ENCODE peak calls at places on chromosomes 2 and 18, in seven cellular contexts. I is IMR-90, M is tibial nerve, H is endothelial cell of umbilical vein, P is dorsolateral prefrontal cortex, A is uterus, D is OCI-LY7. V is an unnamed sample.

GRCh38 chr2:12543452-12544220 is 173.1 kb upstream of the TRIB2 start:
- DNase-seq in I (no peak), H (no peak), A (no peak), P (no peak), M (no peak), D (no peak), V (no peak)

GRCh38 chr2:55169915-55170314 is 62.2 kb downstream of the CLHC1 start:
- DNase-seq in M (no peak), H (no peak), A (no peak), D (no peak), I (no peak), P (no peak), V (no peak)

GRCh38 chr18:9091066-9091476 is 11.4 kb upstream of the NDUFV2 start:
- DNase-seq in A (no peak), I (no peak), P (no peak), D (no peak), M (no peak), H (no peak), V (no peak)

GRCh38 chr2:239828192-239828972 is 196.8 kb downstream of the NDUFA10 start:
- DNase-seq in A (peak; percentile 7), D (no peak), M (no peak), P (no peak), I (no peak), H (no peak), V (no peak)

GRCh38 chr2:182664212-182664611 is 51.8 kb upstream of the DNAJC10 start:
- DNase-seq in A (no peak), D (no peak), H (no peak), I (no peak), P (no peak), M (no peak), V (no peak)

GRCh38 chr2:671787-672605 is 5.2 kb downstream of the TMEM18 start:
- DNase-seq in M (no peak), A (no peak), P (no peak), I (no peak), H (no peak), D (no peak), V (no peak)

GRCh38 chr2:62216616-62217015 is 20.7 kb downstream of the B3GNT2 start:
- DNase-seq in D (no peak), I (peak; percentile 92), M (peak; percentile 69), H (peak; percentile 93), P (no peak), A (peak; percentile 57), V (peak; percentile 45)

GRCh38 chr2:152407204-152407721 is 72.3 kb downstream of the FMNL2 start:
- DNase-seq in A (peak; percentile 31), P (peak; percentile 56), D (no peak), I (peak; percentile 54), H (no peak), M (no peak), V (peak; percentile 71)

GRCh38 chr2:71126957-71127356 is 3.1 kb downstream of the MCEE start:
- DNase-seq in M (no peak), H (no peak), A (no peak), D (no peak), I (no peak), P (no peak), V (no peak)

GRCh38 chr2:16713011-16713423 is 47.4 kb upstream of the CYRIA start:
- DNase-seq in M (no peak), H (no peak), A (no peak), D (peak; percentile 53), I (no peak), P (no peak), V (no peak)

GRCh38 chr2:204363513-204363912 is 181.8 kb upstream of the PARD3B start:
- DNase-seq in M (no peak), I (no peak), H (no peak), A (no peak), P (no peak), D (no peak), V (no peak)

GRCh38 chr18:21117385-21118135 is 5.9 kb upstream of the ROCK1 start:
- DNase-seq in A (no peak), M (no peak), I (peak; percentile 92), D (no peak), H (no peak), P (no peak), V (no peak)

GRCh38 chr2:55425449-55425848 is 5.8 kb upstream of the CCDC88A start:
- DNase-seq in P (no peak), M (no peak), A (no peak), I (peak; percentile 94), D (peak; percentile 16), H (peak; percentile 78), V (peak; percentile 62)

GRCh38 chr2:128282976-128283810 is 35.5 kb downstream of the HS6ST1 start:
- DNase-seq in D (no peak), H (no peak), P (no peak), A (no peak), M (no peak), I (no peak), V (no peak)

GRCh38 chr18:11887305-11888262 is 20.5 kb downstream of the MPPE1 start:
- DNase-seq in D (no peak), M (no peak), P (no peak), H (no peak), A (no peak), I (no peak), V (no peak)

GRCh38 chr2:37415128-37415817 is 70.8 kb downstream of the QPCT start:
- DNase-seq in D (no peak), P (no peak), A (no peak), M (no peak), I (peak; percentile 54), H (peak; percentile 36), V (no peak)

GRCh38 chr18:24514439-24514838 is 54.0 kb downstream of the HRH4 start:
- DNase-seq in P (no peak), I (peak; percentile 54), H (peak; percentile 31), M (no peak), A (no peak), D (peak; percentile 60), V (peak; percentile 39)

GRCh38 chr2:200765995-200766660 is 45.6 kb upstream of the BZW1 start:
- DNase-seq in H (no peak), D (no peak), I (peak; percentile 34), A (no peak), M (no peak), P (no peak), V (peak; percentile 83)

GRCh38 chr2:71831208-71831577 is 316.5 kb downstream of the CYP26B1 start:
- DNase-seq in H (peak; percentile 27), I (peak; percentile 80), P (no peak), A (no peak), M (no peak), D (no peak), V (no peak)

GRCh38 chr2:98085649-98086048 is 1.3 kb upstream of the VWA3B start:
- DNase-seq in M (no peak), H (no peak), I (no peak), A (no peak), P (no peak), D (no peak), V (no peak)

GRCh38 chr2:10717630-10718029 is 3.8 kb upstream of the ATP6V1C2 start:
- DNase-seq in A (no peak), P (no peak), H (peak; percentile 87), M (no peak), I (peak; percentile 61), D (no peak), V (peak; percentile 76)
- H3K27ac ChIP-seq in A (no peak overlapping the region), P (no peak overlapping the region), H (peak overlapping the region; percentile 67), M (no peak overlapping the region), I (no peak overlapping the region), D (no peak overlapping the region), V (peak overlapping the region; percentile 66)

GRCh38 chr2:154452906-154453493 is 245.5 kb upstream of the KCNJ3 start:
- DNase-seq in I (no peak), A (no peak), H (peak; percentile 24), P (no peak), D (peak; percentile 21), M (no peak), V (peak; percentile 3)
- TF ChIP-seq CTCF in I (no peak), A (no peak), H (no peak), P (no peak), D (peak; percentile 78), M (no peak), V (no peak)

DNA sequence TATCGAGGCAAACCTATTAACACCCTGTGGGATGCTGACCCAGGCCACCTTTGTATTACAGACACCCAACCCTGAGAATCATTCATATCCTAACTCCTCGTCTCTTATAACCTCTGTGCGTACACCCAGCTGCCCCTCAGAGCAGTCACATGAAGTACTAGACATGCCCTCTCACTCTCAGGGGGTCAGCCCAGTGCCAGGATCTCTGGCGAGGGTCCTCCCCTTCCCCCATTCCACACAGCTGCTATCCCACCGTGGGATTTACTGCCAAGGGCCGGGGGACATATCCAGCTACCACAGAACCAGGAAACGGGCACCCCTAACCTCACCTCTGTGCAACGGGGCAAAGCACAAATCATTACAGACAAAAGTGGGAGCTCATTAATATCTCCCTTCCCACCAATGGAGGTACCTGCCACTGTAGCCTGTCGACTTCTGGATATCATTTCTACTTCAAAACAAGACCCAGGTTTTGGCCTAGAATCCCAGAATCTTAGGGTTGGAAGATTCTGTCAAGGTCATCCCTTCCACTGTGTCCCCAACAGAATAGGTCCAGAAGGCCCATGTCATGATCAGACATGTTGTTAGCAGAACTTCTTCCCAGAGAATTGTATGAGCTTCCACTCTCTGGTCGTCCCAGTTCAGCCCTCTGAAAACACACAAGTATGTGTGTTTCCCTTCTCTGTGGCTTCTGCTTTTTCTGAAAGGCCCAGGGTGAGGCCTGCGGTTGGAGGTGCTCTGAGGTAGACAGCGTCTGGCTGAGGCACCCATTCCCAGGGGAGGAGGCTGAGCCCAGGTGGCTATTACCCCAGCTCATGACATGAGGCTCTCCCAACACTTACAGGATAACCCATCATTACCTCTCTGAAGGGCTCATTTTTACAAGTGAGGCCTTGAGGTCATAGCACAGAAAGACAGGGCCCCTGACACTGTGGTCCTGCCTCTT is 1.7 kb downstream of the TMBIM1 start:
- DNase-seq in M (no peak), I (no peak), A (no peak), H (no peak), D (peak; percentile 96), P (no peak), V (no peak)
- H3K27ac ChIP-seq in M (peak overlapping the region; percentile 100), I (peak overlapping the region; percentile 30), A (peak overlapping the region; percentile 100), H (peak overlapping the region; percentile 63), D (peak overlapping the region; percentile 91), P (peak overlapping the region; percentile 99), V (peak overlapping the region; percentile 90)

GRCh38 chr18:54616220-54616848 is 25.3 kb downstream of the DYNAP start:
- DNase-seq in H (no peak), P (no peak), D (no peak), M (no peak), A (no peak), I (no peak), V (no peak)

GRCh38 chr18:54611819-54612218 is 20.8 kb downstream of the DYNAP start:
- DNase-seq in P (no peak), H (no peak), M (no peak), D (no peak), I (no peak), A (no peak), V (no peak)

GRCh38 chr18:54608008-54608642 is 17.1 kb downstream of the DYNAP start:
- DNase-seq in M (no peak), A (no peak), I (peak; percentile 1), H (peak; percentile 3), P (no peak), D (no peak), V (peak; percentile 30)

GRCh38 chr18:54612237-54612636 is 21.2 kb downstream of the DYNAP start:
- DNase-seq in M (no peak), D (no peak), P (no peak), I (no peak), H (no peak), A (no peak), V (peak; percentile 1)

DNA sequence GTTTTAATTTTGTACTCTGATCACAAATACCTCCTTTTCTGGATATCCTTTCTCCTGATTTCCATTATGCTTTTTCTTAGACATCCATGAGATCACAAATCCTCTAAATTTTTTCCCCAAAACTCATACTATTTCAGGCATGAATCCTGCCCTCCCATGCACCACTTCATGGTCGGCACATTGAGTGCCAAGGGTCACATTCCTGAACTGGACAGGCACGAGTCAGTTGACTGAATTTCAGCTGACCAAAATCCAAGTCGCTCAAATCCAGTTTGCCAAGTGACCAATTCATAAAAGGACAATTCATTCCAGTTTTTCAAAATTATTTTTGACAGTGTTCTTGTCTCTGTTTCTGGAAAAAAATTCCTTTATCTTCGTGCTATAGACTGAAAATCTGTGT is 22.1 kb downstream of the DYNAP start:
- DNase-seq in I (no peak), M (no peak), A (no peak), H (no peak), D (no peak), P (no peak), V (no peak)
- TF ChIP-seq CTCF in I (no peak), M (no peak), A (no peak), H (no peak), D (no peak), P (no peak), V (no peak)